ENCODE peak calls at places on chromosomes 5 and 9, in five cellular contexts. Y is central memory CD8-positive, alpha-beta T cell; Q is Peyer's patch; O is fibroblast of pulmonary artery; F is stimulated activated CD8-positive, alpha-beta memory T cell treated with anti-CD3 and anti-CD28 coated beads, Interleukin-12 subunit alpha, Interleukin-12 subunit beta, amount 100 ng/mL, for 1 hour. K is an unnamed sample.

GRCh38 chr5:14105717-14106435 is 37.3 kb upstream of the TRIO start:
- DNase-seq in Y (no peak), Q (no peak), O (peak; percentile 88), F (no peak), K (peak; percentile 89)

GRCh38 chr5:159915913-159916840 is at the start of gene ADRA1B:
- DNase-seq in Y (no peak), Q (peak; percentile 84), O (peak; percentile 72), F (peak; percentile 11), K (peak; percentile 40)

GRCh38 chr9:132210472-132211145 is 48.8 kb downstream of the NTNG2 start:
- DNase-seq in Y (no peak), Q (no peak), O (no peak), F (no peak), K (no peak)

GRCh38 chr5:178419651-178420050 is 170.5 kb downstream of the COL23A1 start:
- DNase-seq in Y (no peak), Q (no peak), O (no peak), F (no peak), K (no peak)

GRCh38 chr5:149857499-149857898 is 87.1 kb downstream of the PDE6A start:
- DNase-seq in Y (no peak), Q (peak; percentile 92), O (peak; percentile 87), F (no peak), K (peak; percentile 27)

GRCh38 chr9:92759990-92760893 is 4.4 kb downstream of the BICD2 start:
- DNase-seq in Y (no peak), Q (no peak), O (no peak), F (no peak), K (no peak)

GRCh38 chr5:133902521-133903118 is 65.8 kb downstream of the C5orf15 start:
- DNase-seq in Y (no peak), Q (no peak), O (no peak), F (no peak), K (no peak)

GRCh38 chr9:126303488-126303887 is 23.1 kb upstream of the MVB12B start:
- DNase-seq in Y (no peak), Q (no peak), O (no peak), F (no peak), K (no peak)

GRCh38 chr9:122087406-122088200 is 5.5 kb downstream of the TTLL11 start:
- DNase-seq in Y (no peak), Q (no peak), O (no peak), F (no peak), K (no peak)

GRCh38 chr5:321233-321725 is at the start of gene AHRR:
- DNase-seq in Y (no peak), Q (peak; percentile 84), O (peak; percentile 63), F (no peak), K (peak; percentile 40)

GRCh38 chr5:6582507-6583048 is 50.3 kb downstream of the NSUN2 start:
- DNase-seq in Y (no peak), Q (no peak), O (no peak), F (no peak), K (no peak)

GRCh38 chr5:143064661-143065060 is 294.5 kb downstream of the ARHGAP26 start:
- DNase-seq in Y (no peak), Q (no peak), O (peak; percentile 41), F (no peak), K (no peak)

GRCh38 chr5:139417214-139417613 is 13.3 kb upstream of the SPATA24 start:
- DNase-seq in Y (no peak), Q (no peak), O (no peak), F (no peak), K (no peak)

GRCh38 chr5:136036991-136037705 is 8.4 kb downstream of the TGFBI start:
- DNase-seq in Y (no peak), Q (no peak), O (peak; percentile 66), F (no peak), K (no peak)

GRCh38 chr5:116154931-116155330 is 70.1 kb downstream of the COMMD10 start:
- DNase-seq in Y (no peak), Q (no peak), O (no peak), F (no peak), K (no peak)

GRCh38 chr5:105905392-105905791 is 1765.3 kb downstream of the EFNA5 start:
- DNase-seq in Y (no peak), Q (no peak), O (peak; percentile 12), F (no peak), K (no peak)

GRCh38 chr9:80699551-80699998 is 989.8 kb downstream of the TLE1 start:
- DNase-seq in Y (no peak), Q (no peak), O (peak; percentile 64), F (no peak), K (peak; percentile 81)

GRCh38 chr5:179793470-179794139 is at the start of gene LTC4S:
- DNase-seq in Y (peak; percentile 47), Q (peak; percentile 57), O (peak; percentile 80), F (no peak), K (no peak)

GRCh38 chr5:140794594-140795258 is at the start of gene PCDHA2:
- DNase-seq in Y (no peak), Q (no peak), O (no peak), F (no peak), K (no peak)

GRCh38 chr9:126790561-126790960 is 14.3 kb upstream of the ZBTB43 start:
- DNase-seq in Y (no peak), Q (no peak), O (no peak), F (no peak), K (no peak)

GRCh38 chr9:134475051-134475790 is 149.0 kb downstream of the RXRA start:
- DNase-seq in Y (no peak), Q (peak; percentile 61), O (peak; percentile 86), F (no peak), K (peak; percentile 64)

GRCh38 chr5:174409070-174409469 is 315.3 kb upstream of the MSX2 start:
- DNase-seq in Y (no peak), Q (no peak), O (no peak), F (no peak), K (no peak)

GRCh38 chr5:66518753-66519152 is 77.4 kb upstream of the MAST4 start:
- DNase-seq in Y (no peak), Q (no peak), O (peak; percentile 78), F (no peak), K (peak; percentile 37)

GRCh38 chr9:81815781-81816180 is 112.4 kb upstream of the SPATA31D4 start:
- DNase-seq in Y (no peak), Q (no peak), O (no peak), F (no peak), K (no peak)

GRCh38 chr9:135561391-135562234 is at the start of gene PAEP:
- DNase-seq in Y (no peak), Q (no peak), O (peak; percentile 22), F (no peak), K (no peak)

GRCh38 chr9:38306899-38307298 is 85.6 kb upstream of the ALDH1B1 start:
- DNase-seq in Y (no peak), Q (no peak), O (no peak), F (no peak), K (no peak)

GRCh38 chr5:33657804-33658435 is 217.2 kb downstream of the TARS1 start:
- DNase-seq in Y (no peak), Q (no peak), O (no peak), F (no peak), K (no peak)

GRCh38 chr5:104139840-104140239 is 577.3 kb upstream of the NUDT12 start:
- DNase-seq in Y (no peak), Q (no peak), O (no peak), F (no peak), K (no peak)

GRCh38 chr9:80072406-80072805 is 500.6 kb downstream of the TLE4 start:
- DNase-seq in Y (no peak), Q (no peak), O (no peak), F (no peak), K (no peak)

GRCh38 chr9:71079451-71079850 is 42.0 kb downstream of the TRPM3 start:
- DNase-seq in Y (no peak), Q (no peak), O (peak; percentile 16), F (no peak), K (no peak)

GRCh38 chr9:132008184-132008781 is 71.4 kb downstream of the MED27 start:
- DNase-seq in Y (no peak), Q (no peak), O (no peak), F (no peak), K (peak; percentile 39)

GRCh38 chr9:107540167-107540566 is 50.6 kb upstream of the KLF4 start:
- DNase-seq in Y (no peak), Q (no peak), O (no peak), F (no peak), K (no peak)

GRCh38 chr9:86876797-86877196 is 70.5 kb downstream of the GAS1 start:
- DNase-seq in Y (no peak), Q (no peak), O (no peak), F (no peak), K (no peak)

GRCh38 chr9:114820776-114821501 is 15.1 kb upstream of the TNFSF15 start:
- DNase-seq in Y (no peak), Q (no peak), O (no peak), F (no peak), K (no peak)